ENCODE peak calls at places on chromosomes 3 and 15, in nine cellular contexts. G is cardiac muscle cell, C is AG04450, O is left lung, R is RWPE2, Z is thoracic aorta, B is BJ, E is breast epithelium, H is epithelial cell of esophagus. N is an unnamed sample.

GRCh38 chr3:39105687-39106063 is 1.8 kb downstream of the GORASP1 start:
- DNase-seq in E (no peak), Z (no peak), C (no peak), O (no peak), G (no peak), R (no peak), H (no peak), B (no peak), N (no peak)

GRCh38 chr3:108133858-108134554 is 43.2 kb upstream of the CD47 start:
- DNase-seq in E (no peak), C (no peak), G (peak), R (no peak), O (no peak), B (no peak), H (no peak), Z (no peak), N (no peak)

GRCh38 chr3:50222169-50222528 is 13.9 kb upstream of the GNAI2 start:
- DNase-seq in B (no peak), E (no peak), R (no peak), O (no peak), C (no peak), G (no peak), Z (no peak), H (no peak), N (no peak)

GRCh38 chr3:179323197-179323901 is 518 bp downstream of the ZNF639 start:
- DNase-seq in Z (peak), B (no peak), C (no peak), O (peak), G (peak), H (peak), R (peak), E (peak), N (no peak)

GRCh38 chr3:150773616-150774192 is 10.7 kb upstream of the SIAH2 start:
- DNase-seq in C (no peak), H (no peak), G (no peak), E (peak), O (no peak), Z (no peak), R (no peak), B (no peak), N (no peak)

GRCh38 chr3:190038050-190038631 is 82.6 kb downstream of the P3H2 start:
- DNase-seq in E (peak), R (peak), C (peak), O (peak), G (peak), H (peak), Z (no peak), B (no peak), N (no peak)

GRCh38 chr3:74124716-74125115 is 489.7 kb downstream of the CNTN3 start:
- DNase-seq in Z (no peak), H (no peak), E (no peak), G (no peak), C (no peak), O (no peak), R (no peak), B (no peak), N (no peak)

GRCh38 chr15:90099072-90099867 is 3.0 kb downstream of the IDH2 start:
- DNase-seq in E (no peak), O (no peak), H (no peak), R (no peak), Z (no peak), B (no peak), G (no peak), C (no peak), N (no peak)

GRCh38 chr3:58117561-58118305 is 93.0 kb downstream of the DNASE1L3 start:
- DNase-seq in G (peak), Z (no peak), O (no peak), H (no peak), B (no peak), E (no peak), C (no peak), R (no peak), N (no peak)

GRCh38 chr3:111735271-111735758 is 123.8 kb upstream of the PHLDB2 start:
- DNase-seq in E (no peak), G (peak), R (peak), C (no peak), B (peak), Z (no peak), H (peak), O (no peak), N (peak)

GRCh38 chr3:136194409-136195257 is 1.5 kb downstream of the MSL2 start:
- DNase-seq in O (peak), H (peak), E (no peak), G (no peak), C (no peak), Z (no peak), R (no peak), B (no peak), N (no peak)

GRCh38 chr15:84747423-84748273 is 744 bp upstream of the ZNF592 start:
- DNase-seq in H (peak), R (peak), O (peak), B (no peak), E (peak), G (peak), C (no peak), Z (peak), N (no peak)

GRCh38 chr15:51172190-51172589 is 77.5 kb upstream of the TNFAIP8L3 start:
- DNase-seq in B (no peak), C (peak), H (no peak), Z (no peak), O (no peak), G (peak), R (no peak), E (no peak), N (peak)

GRCh38 chr3:44712455-44713075 is at the start of gene ZNF502:
- DNase-seq in B (peak), G (peak), Z (peak), H (peak), E (peak), C (peak), O (peak), R (peak), N (peak)

GRCh38 chr15:88465633-88466219 is 1.5 kb downstream of the MRPL46 start:
- DNase-seq in H (peak), C (no peak), G (peak), O (no peak), R (no peak), Z (no peak), B (peak), E (no peak), N (peak)

GRCh38 chr3:49591615-49592014 is 37.3 kb downstream of the BSN start:
- DNase-seq in H (no peak), B (no peak), G (no peak), C (no peak), R (no peak), O (no peak), E (no peak), Z (no peak), N (no peak)

GRCh38 chr3:187593347-187593850 is 76.8 kb downstream of the SST start:
- DNase-seq in O (no peak), B (no peak), E (no peak), H (no peak), C (no peak), Z (no peak), R (no peak), G (no peak), N (no peak)

GRCh38 chr3:112007641-112008040 is 8.9 kb downstream of the TAGLN3 start:
- DNase-seq in C (no peak), O (no peak), G (peak), E (no peak), H (peak), Z (no peak), R (no peak), B (peak), N (peak)

GRCh38 chr3:97817965-97818364 is 3.8 kb upstream of the CRYBG3 start:
- DNase-seq in Z (no peak), R (no peak), B (no peak), G (no peak), E (no peak), H (no peak), C (no peak), O (no peak), N (no peak)

GRCh38 chr3:45612918-45613602 is 18.5 kb downstream of the LIMD1 start:
- DNase-seq in B (no peak), G (peak), E (no peak), O (no peak), C (no peak), R (no peak), Z (no peak), H (peak), N (no peak)

GRCh38 chr15:88447741-88448140 is 19.4 kb downstream of the MRPL46 start:
- DNase-seq in H (no peak), R (no peak), B (no peak), C (no peak), G (no peak), Z (no peak), O (no peak), E (no peak), N (no peak)

GRCh38 chr3:184261270-184262165 is at the start of gene CAMK2N2:
- DNase-seq in H (peak), R (peak), C (no peak), E (no peak), O (peak), G (peak), B (no peak), Z (no peak), N (no peak)

GRCh38 chr3:169286214-169286613 is 377.3 kb downstream of the MECOM start:
- DNase-seq in E (no peak), R (no peak), B (no peak), C (no peak), O (no peak), Z (no peak), H (peak), G (peak), N (no peak)

GRCh38 chr3:126539558-126540250 is 15.7 kb downstream of the CHST13 start:
- DNase-seq in O (peak), G (no peak), C (no peak), R (peak), H (no peak), Z (no peak), E (peak), B (no peak), N (no peak)

GRCh38 chr3:103494512-103494911 is 1059.7 kb downstream of the ZPLD1 start:
- DNase-seq in O (no peak), H (no peak), C (no peak), B (no peak), G (no peak), Z (no peak), E (no peak), R (no peak), N (no peak)

GRCh38 chr3:30551266-30551665 is 55.1 kb upstream of the TGFBR2 start:
- DNase-seq in B (no peak), Z (no peak), G (no peak), C (no peak), O (no peak), E (no peak), R (no peak), H (no peak), N (no peak)

GRCh38 chr3:171811059-171811912 is 1.0 kb upstream of the PLD1 start:
- DNase-seq in G (peak), O (no peak), B (peak), C (peak), Z (no peak), H (peak), R (no peak), E (no peak), N (peak)

GRCh38 chr15:89034305-89034704 is 54.0 kb upstream of the ABHD2 start:
- DNase-seq in G (peak), R (no peak), E (no peak), Z (no peak), O (no peak), H (peak), C (no peak), B (no peak), N (no peak)

GRCh38 chr3:181868576-181868975 is 156.9 kb downstream of the SOX2 start:
- DNase-seq in C (no peak), O (no peak), R (no peak), G (no peak), Z (no peak), H (no peak), E (no peak), B (no peak), N (no peak)

GRCh38 chr3:5330152-5330810 is 142.8 kb downstream of the EDEM1 start:
- DNase-seq in C (peak), H (peak), O (no peak), B (no peak), E (no peak), Z (no peak), R (peak), G (no peak), N (no peak)

GRCh38 chr3:22010997-22011396 is 260.0 kb upstream of the ZNF385D start:
- DNase-seq in Z (no peak), B (no peak), C (no peak), H (no peak), G (no peak), R (no peak), E (no peak), O (no peak), N (no peak)

GRCh38 chr15:87722941-87723691 is 533.4 kb downstream of the NTRK3 start:
- DNase-seq in C (no peak), R (no peak), Z (no peak), O (no peak), B (no peak), H (no peak), G (no peak), E (no peak), N (no peak)

GRCh38 chr3:54733079-54733478 is 194.8 kb downstream of the LRTM1 start:
- DNase-seq in Z (no peak), O (no peak), H (no peak), B (no peak), E (no peak), G (no peak), C (no peak), R (no peak), N (no peak)

GRCh38 chr3:108472011-108472591 is 38.3 kb downstream of the MYH15 start:
- DNase-seq in Z (no peak), G (peak), H (peak), E (no peak), R (peak), C (peak), B (peak), O (no peak), N (peak)

GRCh38 chr3:149532463-149533180 is 58.1 kb downstream of the TM4SF4 start:
- DNase-seq in C (no peak), Z (no peak), R (no peak), H (no peak), B (no peak), O (no peak), G (no peak), E (no peak), N (no peak)

GRCh38 chr3:149529099-149529498 is 54.6 kb downstream of the TM4SF4 start:
- DNase-seq in Z (no peak), H (peak), B (no peak), R (no peak), O (no peak), E (no peak), C (no peak), G (no peak), N (no peak)

GRCh38 chr3:149528344-149528657 is 53.8 kb downstream of the TM4SF4 start:
- DNase-seq in O (no peak), Z (no peak), B (no peak), E (no peak), R (no peak), H (no peak), G (no peak), C (no peak), N (no peak)

GRCh38 chr3:149523899-149524298 is 49.4 kb downstream of the TM4SF4 start:
- DNase-seq in O (no peak), B (no peak), E (no peak), G (no peak), R (no peak), Z (no peak), H (no peak), C (no peak), N (no peak)

DNA sequence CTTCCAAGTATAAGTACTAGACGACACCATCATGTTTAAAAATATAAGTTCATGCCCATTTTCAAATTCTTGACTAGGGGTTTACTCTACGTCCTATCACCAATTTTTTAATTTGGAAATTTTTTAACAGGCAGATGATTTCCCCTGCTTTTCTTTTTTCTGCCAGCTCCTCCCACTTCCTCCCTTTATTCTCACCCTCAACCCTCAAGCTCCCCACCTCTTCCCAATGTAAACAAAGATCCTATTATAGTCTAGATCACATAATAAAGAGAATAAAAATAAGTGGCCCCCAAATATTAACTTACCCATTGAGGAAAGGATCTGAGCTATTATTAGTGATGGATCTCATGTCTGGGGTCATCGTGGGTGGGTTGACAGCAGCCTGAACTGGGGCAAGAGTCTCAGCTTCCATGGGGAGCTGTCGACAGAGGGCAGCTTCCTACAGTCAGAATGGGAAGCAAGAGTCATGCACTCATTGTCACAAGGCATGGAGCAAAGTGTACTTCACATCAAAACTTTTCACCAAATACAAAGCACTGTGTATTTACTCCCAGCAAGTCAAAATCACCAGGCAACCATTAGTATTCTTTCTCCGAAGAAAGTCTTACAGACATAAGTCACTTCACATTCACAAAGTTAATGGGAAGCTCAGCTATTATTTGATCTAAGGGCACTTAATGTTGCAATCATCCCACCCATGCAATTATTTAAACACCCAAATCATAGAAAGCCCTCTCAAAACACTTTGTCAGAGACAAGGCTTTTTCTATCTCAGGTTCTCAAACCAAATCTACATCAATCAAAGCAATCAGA is 53.2 kb downstream of the TM4SF4 start:
- DNase-seq in Z (no peak), O (no peak), R (no peak), G (peak), C (no peak), E (no peak), B (no peak), H (peak), N (no peak)
- TF ChIP-seq CTCF in Z (peak), O (no peak), R (peak), G (peak), C (peak), E (no peak), B (peak), H (peak), N (peak)

DNA sequence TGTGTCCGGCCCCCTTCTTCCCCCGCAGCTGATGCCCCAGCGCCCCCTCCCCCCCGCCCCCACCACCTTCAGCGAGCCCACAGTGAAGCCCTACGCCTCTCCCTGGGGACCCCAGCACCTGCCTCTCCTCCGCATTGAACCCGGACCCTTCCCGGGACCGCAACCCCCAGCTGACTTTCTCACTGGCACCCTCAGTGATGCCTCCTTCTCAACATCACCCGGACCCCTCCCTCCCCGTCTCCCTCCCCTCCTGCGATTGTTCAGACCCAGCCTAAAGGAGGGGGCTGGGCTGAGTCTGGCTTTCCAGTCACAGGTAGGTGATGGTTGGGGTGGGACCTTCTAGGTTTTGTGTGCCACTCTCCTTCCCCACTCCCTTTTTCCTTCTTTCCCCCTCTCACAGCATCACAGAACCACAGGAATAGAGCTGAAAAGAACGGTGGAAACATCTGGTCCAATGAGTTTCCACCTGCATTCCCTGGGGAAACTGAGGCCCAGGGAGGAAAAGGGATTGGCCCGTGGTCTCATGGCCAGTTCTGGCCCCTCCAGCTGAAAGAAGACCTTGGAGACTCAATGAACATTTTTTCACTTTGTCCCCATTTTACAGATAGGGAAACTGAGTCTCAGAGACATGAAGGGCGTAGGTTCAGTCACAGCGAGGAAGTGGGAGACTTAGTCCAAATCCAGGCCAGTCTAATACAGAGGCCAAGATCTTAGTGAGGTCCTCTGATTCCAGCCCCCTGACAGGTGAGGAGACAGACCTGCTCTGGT is 828 bp downstream of the CAND2 start:
- DNase-seq in H (no peak), G (no peak), B (no peak), R (no peak), O (no peak), E (no peak), C (no peak), Z (no peak), N (no peak)
- H3K4me3 ChIP-seq in H (no peak), G (peak), B (peak), R (no peak), O (no peak), E (peak), C (peak), Z (peak), N (no peak)

GRCh38 chr3:32619395-32619794 is 48.7 kb upstream of the DYNC1LI1 start:
- DNase-seq in E (no peak), G (no peak), B (no peak), O (no peak), R (no peak), H (no peak), C (no peak), Z (no peak), N (no peak)
- TF ChIP-seq CTCF in E (no peak), G (no peak), B (no peak), O (no peak), R (no peak), H (no peak), C (no peak), Z (no peak), N (no peak)

GRCh38 chr15:78640527-78640839 is 527 bp downstream of the CHRNB4 start:
- DNase-seq in G (no peak), Z (no peak), H (no peak), R (peak), O (no peak), C (no peak), B (no peak), E (no peak), N (no peak)
- H3K4me3 ChIP-seq in G (peak), Z (peak), H (peak), R (peak), O (peak), C (no peak), B (no peak), E (peak), N (no peak)

DNA sequence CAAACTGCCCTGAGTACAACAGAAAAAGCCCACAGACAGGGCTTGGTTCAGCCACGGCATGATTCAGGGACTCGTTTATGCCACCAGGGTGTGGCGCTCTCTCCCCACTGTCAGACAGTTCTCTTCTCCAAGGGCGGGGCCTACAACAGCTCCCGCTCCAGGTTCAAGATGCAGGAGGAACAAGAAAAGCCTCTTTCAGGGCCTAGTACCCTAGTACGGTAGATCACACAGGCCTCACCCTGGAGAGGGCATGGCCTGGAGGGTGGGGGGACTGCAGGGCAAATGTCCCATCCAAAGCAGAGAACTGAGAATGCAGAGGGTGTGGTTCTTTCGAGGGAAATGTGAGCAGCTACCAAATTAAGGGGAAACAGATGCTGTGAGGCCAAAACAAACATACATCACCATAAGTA is 12.0 kb downstream of the MESD start:
- DNase-seq in C (no peak), G (peak), H (peak), R (no peak), E (no peak), O (no peak), B (no peak), Z (no peak), N (no peak)
- TF ChIP-seq CTCF in C (peak), G (peak), H (peak), R (peak), E (peak), O (peak), B (peak), Z (no peak), N (peak)

GRCh38 chr15:36879568-36880225 is 220.7 kb downstream of the MEIS2 start:
- DNase-seq in C (no peak), O (no peak), E (no peak), B (no peak), Z (no peak), G (no peak), H (no peak), R (no peak), N (no peak)
- H3K4me3 ChIP-seq in C (no peak), O (no peak), E (no peak), B (no peak), Z (no peak), G (peak), H (no peak), R (no peak), N (no peak)

GRCh38 chr3:72811551-72811950 is 36.7 kb downstream of the SHQ1 start:
- DNase-seq in Z (no peak), H (no peak), R (no peak), G (no peak), E (no peak), C (no peak), B (no peak), O (no peak), N (no peak)
- TF ChIP-seq CTCF in Z (no peak), H (peak), R (no peak), G (no peak), E (peak), C (no peak), B (no peak), O (no peak), N (no peak)